ENCODE peak calls at places on chromosomes 13 and 19, in ten cellular contexts. E, G, C, P, V, J, B, S, Q and R are unnamed samples.

GRCh38 chr13:24271611-24272451 is 37.5 kb upstream of the C1QTNF9 start:
- DNase-seq in P (no peak), S (peak; percentile 81), J (peak; percentile 59), G (no peak), E (peak; percentile 49), V (peak; percentile 77), Q (peak; percentile 78), C (peak; percentile 53), B (peak; percentile 84), R (peak; percentile 87)

GRCh38 chr13:99382428-99383133 is 75.4 kb upstream of the GPR183 start:
- DNase-seq in Q (no peak), C (no peak), G (no peak), P (no peak), E (peak; percentile 45), J (no peak), S (no peak), V (no peak), B (no peak), R (no peak)

GRCh38 chr13:38147050-38147449 is 202.6 kb upstream of the UFM1 start:
- DNase-seq in P (no peak), S (no peak), J (no peak), G (no peak), Q (no peak), C (no peak), B (no peak), V (no peak), E (no peak), R (no peak)

GRCh38 chr13:82407321-82407720 is 1475.0 kb downstream of the SLITRK1 start:
- DNase-seq in P (no peak), B (no peak), G (no peak), E (no peak), C (no peak), J (no peak), S (no peak), Q (no peak), V (no peak), R (no peak)

GRCh38 chr13:24045456-24045996 is 115.0 kb upstream of the SPATA13 start:
- DNase-seq in J (no peak), E (no peak), B (no peak), P (no peak), G (no peak), S (no peak), Q (no peak), C (no peak), V (no peak), R (no peak)

GRCh38 chr19:46328079-46328478 is 18.8 kb upstream of the PPP5C start:
- DNase-seq in G (no peak), C (no peak), E (no peak), J (no peak), S (no peak), V (no peak), B (no peak), Q (no peak), P (no peak), R (no peak)

GRCh38 chr19:1977116-1977515 is 36.1 kb downstream of the CSNK1G2 start:
- DNase-seq in B (no peak), J (no peak), V (no peak), G (no peak), P (no peak), C (no peak), Q (no peak), S (no peak), E (no peak), R (no peak)

GRCh38 chr19:1911098-1911497 is 5.9 kb downstream of the ADAT3 start:
- DNase-seq in Q (no peak), E (no peak), P (no peak), C (no peak), S (no peak), B (no peak), V (no peak), J (no peak), G (no peak), R (no peak)

GRCh38 chr13:73244486-73244885 is 185.7 kb downstream of the KLF5 start:
- DNase-seq in Q (no peak), B (no peak), J (no peak), P (no peak), G (no peak), V (no peak), S (no peak), C (no peak), E (no peak), R (no peak)

GRCh38 chr13:54241719-54242118 is 1213.1 kb downstream of the OLFM4 start:
- DNase-seq in V (no peak), J (no peak), G (no peak), P (peak; percentile 13), B (no peak), S (no peak), C (no peak), Q (peak; percentile 42), E (peak; percentile 29), R (no peak)

GRCh38 chr13:98466634-98467236 is 110.2 kb downstream of the STK24 start:
- DNase-seq in B (peak; percentile 57), S (no peak), J (no peak), V (peak; percentile 64), Q (peak; percentile 71), G (no peak), C (no peak), E (peak; percentile 57), P (peak; percentile 64), R (peak; percentile 71)

GRCh38 chr19:4199699-4200293 is 17.3 kb downstream of the ANKRD24 start:
- DNase-seq in V (no peak), S (no peak), Q (no peak), P (no peak), E (no peak), B (no peak), G (no peak), C (no peak), J (no peak), R (no peak)

GRCh38 chr19:12733907-12734214 is 623 bp downstream of the TRIR start:
- DNase-seq in C (no peak), E (no peak), V (no peak), P (no peak), S (no peak), Q (no peak), B (no peak), G (no peak), J (no peak), R (no peak)

GRCh38 chr19:12736854-12737665 is at the start of gene GET3:
- DNase-seq in B (peak; percentile 100), E (peak; percentile 100), C (peak; percentile 85), G (peak; percentile 94), S (peak; percentile 94), Q (peak; percentile 99), V (peak; percentile 100), J (peak; percentile 100), P (peak; percentile 95), R (peak; percentile 100)

GRCh38 chr19:12733369-12733896 is 1.1 kb downstream of the TRIR start:
- DNase-seq in S (no peak), J (no peak), C (no peak), E (peak; percentile 46), Q (peak; percentile 73), V (peak; percentile 74), B (peak; percentile 45), P (peak; percentile 51), G (peak; percentile 74), R (peak; percentile 59)

GRCh38 chr19:12737666-12738351 is 512 bp downstream of the GET3 start:
- DNase-seq in V (no peak), B (no peak), J (no peak), Q (no peak), E (no peak), C (no peak), P (no peak), G (no peak), S (no peak), R (no peak)
- TF ChIP-seq CTCF in V (no peak), B (no peak), J (no peak), Q (no peak), E (no peak), C (no peak), P (no peak), G (no peak), S (no peak), R (no peak)

GRCh38 chr19:35755160-35755549 is 1.7 kb downstream of the HSPB6 start:
- DNase-seq in G (no peak), B (no peak), S (no peak), V (no peak), C (no peak), P (no peak), J (no peak), Q (no peak), E (no peak), R (no peak)
- H3K4me3 ChIP-seq in G (no peak overlapping the region), B (peak overlapping the region; percentile 49), S (no peak overlapping the region), V (peak overlapping the region; percentile 31), C (no peak overlapping the region), P (no peak overlapping the region), J (peak overlapping the region; percentile 1), Q (peak overlapping the region; percentile 24), E (peak overlapping the region; percentile 22), R (no peak overlapping the region)

DNA sequence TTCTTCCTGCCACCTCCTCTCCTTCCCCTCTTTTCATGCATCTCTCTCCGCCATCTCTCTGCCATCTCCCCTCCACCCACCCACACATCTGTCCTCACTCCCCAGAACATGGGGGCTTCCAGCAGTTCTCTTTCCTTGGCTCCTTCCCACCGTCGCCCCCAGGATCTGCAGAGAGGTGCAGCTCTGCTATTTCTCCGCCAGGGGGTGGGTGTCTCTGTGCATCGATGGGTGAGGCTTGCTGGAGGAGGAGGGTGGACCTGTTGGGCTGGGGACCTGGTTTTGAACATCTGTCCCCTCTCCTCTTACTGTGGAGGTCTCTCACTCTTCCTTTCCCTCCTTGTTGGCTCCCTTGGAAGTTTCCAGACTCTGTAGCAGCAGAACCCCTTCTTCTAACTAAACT is 51.7 kb downstream of the MYH14 start:
- DNase-seq in C (no peak), J (no peak), G (peak; percentile 26), V (no peak), B (no peak), S (no peak), P (no peak), Q (no peak), E (no peak), R (no peak)
- TF ChIP-seq CTCF in C (peak; percentile 46), J (peak; percentile 16), G (peak; percentile 70), V (peak; percentile 18), B (no peak), S (no peak), P (peak; percentile 12), Q (peak; percentile 52), E (no peak), R (peak; percentile 32)

GRCh38 chr13:21486322-21486721 is 27.2 kb upstream of the ZDHHC20 start:
- DNase-seq in B (no peak), C (no peak), J (no peak), E (no peak), P (no peak), V (no peak), Q (no peak), S (no peak), G (no peak), R (no peak)

GRCh38 chr13:21481359-21481758 is 22.3 kb upstream of the ZDHHC20 start:
- DNase-seq in E (no peak), P (no peak), V (no peak), J (no peak), G (no peak), B (no peak), S (no peak), Q (no peak), C (no peak), R (no peak)

GRCh38 chr13:21478881-21479808 is 20.0 kb upstream of the ZDHHC20 start:
- DNase-seq in J (peak; percentile 55), V (peak; percentile 82), P (peak; percentile 51), B (peak; percentile 87), Q (peak; percentile 89), S (peak; percentile 53), C (no peak), G (peak; percentile 79), E (peak; percentile 78), R (peak; percentile 86)

DNA sequence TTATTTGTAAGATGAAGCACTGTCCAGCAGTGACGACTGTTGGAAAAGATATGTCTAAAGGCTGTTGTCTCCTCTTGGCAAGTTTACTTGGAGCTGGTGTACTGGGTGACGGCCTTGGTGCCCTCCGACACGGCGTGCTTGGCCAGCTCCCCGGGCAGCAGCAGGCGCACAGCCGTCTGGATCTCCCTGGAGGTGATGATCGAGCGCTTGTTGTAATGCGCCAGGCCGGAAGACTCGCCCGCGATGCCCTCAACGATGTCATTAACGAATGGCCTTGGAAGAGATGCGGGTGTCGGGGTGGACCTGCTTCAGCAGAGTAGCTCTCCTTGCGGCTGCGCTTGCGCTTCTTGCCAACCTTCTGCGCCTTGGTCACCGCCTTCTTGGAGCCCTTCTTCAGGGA is 24.6 kb upstream of the ZDHHC20 start:
- DNase-seq in Q (no peak), B (no peak), S (no peak), P (no peak), E (no peak), V (no peak), G (no peak), J (no peak), C (no peak), R (no peak)
- H3K4me3 ChIP-seq in Q (no peak overlapping the region), B (no peak overlapping the region), S (no peak overlapping the region), P (no peak overlapping the region), E (no peak overlapping the region), V (no peak overlapping the region), G (no peak overlapping the region), J (no peak overlapping the region), C (no peak overlapping the region), R (no peak overlapping the region)